ENCODE peak calls at places on chromosomes 11 and 22, in six cellular contexts. Q, A, V, T, U and S are unnamed samples.

GRCh38 chr11:62472063-62472884 is 53.4 kb downstream of the SCGB1A1 start:
- DNase-seq in Q (no peak), A (no peak), V (no peak), T (no peak), U (no peak), S (no peak)

GRCh38 chr11:67299471-67300191 is 3.7 kb upstream of the SSH3 start:
- DNase-seq in Q (no peak), A (no peak), V (no peak), T (no peak), U (no peak), S (no peak)

GRCh38 chr11:48150213-48150612 is 66.4 kb upstream of the OR4B1 start:
- DNase-seq in Q (no peak), A (no peak), V (no peak), T (peak; percentile 57), U (no peak), S (no peak)

GRCh38 chr11:130465259-130465658 is 16.8 kb downstream of the ADAMTS15 start:
- DNase-seq in Q (no peak), A (no peak), V (no peak), T (no peak), U (no peak), S (no peak)

GRCh38 chr11:47070769-47071168 is 105.9 kb downstream of the ARFGAP2 start:
- DNase-seq in Q (no peak), A (no peak), V (no peak), T (no peak), U (no peak), S (no peak)

GRCh38 chr11:76298255-76298654 is 82.7 kb downstream of the THAP12 start:
- DNase-seq in Q (no peak), A (no peak), V (no peak), T (no peak), U (no peak), S (no peak)

GRCh38 chr22:21000215-21000986 is 1.5 kb downstream of the THAP7 start:
- DNase-seq in Q (no peak), A (no peak), V (no peak), T (no peak), U (no peak), S (no peak)

GRCh38 chr11:64226507-64227051 is 505 bp downstream of the NUDT22 start:
- DNase-seq in Q (peak; percentile 37), A (no peak), V (no peak), T (no peak), U (peak; percentile 36), S (no peak)

GRCh38 chr11:92296138-92296515 is 71.5 kb downstream of the FAT3 start:
- DNase-seq in Q (no peak), A (no peak), V (no peak), T (no peak), U (no peak), S (no peak)

GRCh38 chr22:45310331-45311032 is 748 bp downstream of the FAM118A start:
- DNase-seq in Q (no peak), A (no peak), V (no peak), T (no peak), U (no peak), S (no peak)

GRCh38 chr11:96794152-96794551 is 404.3 kb downstream of the JRKL start:
- DNase-seq in Q (no peak), A (no peak), V (no peak), T (no peak), U (no peak), S (no peak)

GRCh38 chr22:31377609-31378008 is 21.8 kb upstream of the DRG1 start:
- DNase-seq in Q (no peak), A (no peak), V (no peak), T (no peak), U (no peak), S (no peak)

GRCh38 chr11:119751281-119752060 is 22.5 kb upstream of the NECTIN1 start:
- DNase-seq in Q (no peak), A (no peak), V (no peak), T (peak; percentile 27), U (no peak), S (no peak)

GRCh38 chr11:115893701-115894100 is 389.5 kb upstream of the CADM1 start:
- DNase-seq in Q (no peak), A (no peak), V (no peak), T (no peak), U (no peak), S (no peak)

GRCh38 chr11:61121917-61122316 is 19.6 kb downstream of the CD5 start:
- DNase-seq in Q (no peak), A (no peak), V (no peak), T (no peak), U (no peak), S (no peak)

GRCh38 chr11:28017816-28018215 is 90.1 kb downstream of the KIF18A start:
- DNase-seq in Q (no peak), A (no peak), V (no peak), T (no peak), U (no peak), S (no peak)

GRCh38 chr11:34439521-34440258 is 956 bp downstream of the CAT start:
- DNase-seq in Q (no peak), A (no peak), V (no peak), T (no peak), U (no peak), S (no peak)

GRCh38 chr22:37425800-37426531 is 1.3 kb downstream of the ELFN2 start:
- DNase-seq in Q (no peak), A (no peak), V (no peak), T (no peak), U (peak; percentile 21), S (no peak)

GRCh38 chr22:41481925-41482318 is 13.0 kb downstream of the ACO2 start:
- DNase-seq in Q (no peak), A (no peak), V (peak; percentile 12), T (no peak), U (no peak), S (no peak)

GRCh38 chr11:64353101-64353738 is 5.7 kb upstream of the RPS6KA4 start:
- DNase-seq in Q (no peak), A (no peak), V (no peak), T (no peak), U (no peak), S (no peak)

GRCh38 chr22:41822289-41823057 is 10.4 kb upstream of the SREBF2 start:
- DNase-seq in Q (no peak), A (no peak), V (peak; percentile 62), T (peak; percentile 58), U (peak; percentile 65), S (no peak)

GRCh38 chr11:44943696-44944095 is 7.0 kb downstream of the TP53I11 start:
- DNase-seq in Q (no peak), A (no peak), V (no peak), T (no peak), U (no peak), S (no peak)

GRCh38 chr11:65047581-65048422 is 6.8 kb downstream of the SAC3D1 start:
- DNase-seq in Q (no peak), A (no peak), V (no peak), T (no peak), U (no peak), S (no peak)

GRCh38 chr11:61080986-61081590 is 21.2 kb upstream of the CD5 start:
- DNase-seq in Q (no peak), A (no peak), V (no peak), T (no peak), U (no peak), S (no peak)

GRCh38 chr22:36383110-36383581 is 4.6 kb downstream of the MYH9 start:
- DNase-seq in Q (no peak), A (no peak), V (no peak), T (no peak), U (no peak), S (no peak)